ENCODE peak calls at places on chromosomes 16 and 17, in five cellular contexts. One of them, this sample, is unnamed.

GRCh38 chr17:35903451-35903850 is 23.3 kb upstream of the CCL5 start:
- DNase-seq in activated CD4-positive, CD25-positive, alpha-beta regulatory T cell: no peak
- DNase-seq in M059J: no peak
- DNase-seq in T-cell: no peak
- DNase-seq in AG10803: no peak
- DNase-seq in this sample: no peak

GRCh38 chr16:4706871-4707270 is 13.5 kb downstream of the NUDT16L1 start:
- DNase-seq in activated CD4-positive, CD25-positive, alpha-beta regulatory T cell: no peak
- DNase-seq in M059J: no peak
- DNase-seq in T-cell: no peak
- DNase-seq in AG10803: no peak
- DNase-seq in this sample: no peak

GRCh38 chr17:64614266-64615011 is 47.7 kb downstream of the SMURF2 start:
- DNase-seq in activated CD4-positive, CD25-positive, alpha-beta regulatory T cell: no peak
- DNase-seq in M059J: no peak
- DNase-seq in T-cell: no peak
- DNase-seq in AG10803: no peak
- DNase-seq in this sample: no peak

GRCh38 chr16:9092963-9093477 is 1.6 kb downstream of the HAPSTR1 start:
- DNase-seq in activated CD4-positive, CD25-positive, alpha-beta regulatory T cell: peak
- DNase-seq in M059J: peak
- DNase-seq in T-cell: peak
- DNase-seq in AG10803: no peak
- DNase-seq in this sample: peak

GRCh38 chr17:47789611-47790520 is 31.7 kb downstream of the OSBPL7 start:
- DNase-seq in activated CD4-positive, CD25-positive, alpha-beta regulatory T cell: no peak
- DNase-seq in M059J: peak
- DNase-seq in T-cell: peak
- DNase-seq in AG10803: peak
- DNase-seq in this sample: peak

GRCh38 chr16:53599548-53599947 is 96.5 kb upstream of the AKTIP start:
- DNase-seq in activated CD4-positive, CD25-positive, alpha-beta regulatory T cell: no peak
- DNase-seq in M059J: no peak
- DNase-seq in T-cell: no peak
- DNase-seq in AG10803: no peak
- DNase-seq in this sample: no peak

GRCh38 chr17:76683921-76684745 is 26.6 kb downstream of the MXRA7 start:
- DNase-seq in activated CD4-positive, CD25-positive, alpha-beta regulatory T cell: no peak
- DNase-seq in M059J: no peak
- DNase-seq in T-cell: no peak
- DNase-seq in AG10803: no peak
- DNase-seq in this sample: no peak

GRCh38 chr17:8481089-8481488 is 45.4 kb downstream of the NDEL1 start:
- DNase-seq in activated CD4-positive, CD25-positive, alpha-beta regulatory T cell: no peak
- DNase-seq in M059J: no peak
- DNase-seq in T-cell: no peak
- DNase-seq in AG10803: no peak
- DNase-seq in this sample: no peak

GRCh38 chr17:12041316-12041715 is 20.6 kb downstream of the MAP2K4 start:
- DNase-seq in activated CD4-positive, CD25-positive, alpha-beta regulatory T cell: no peak
- DNase-seq in M059J: peak
- DNase-seq in T-cell: no peak
- DNase-seq in AG10803: peak
- DNase-seq in this sample: no peak

GRCh38 chr16:29806641-29807425 is 504 bp downstream of the MAZ start:
- DNase-seq in activated CD4-positive, CD25-positive, alpha-beta regulatory T cell: peak
- DNase-seq in M059J: peak
- DNase-seq in T-cell: no peak
- DNase-seq in AG10803: no peak
- DNase-seq in this sample: peak

GRCh38 chr16:85393674-85394510 is 219.2 kb upstream of the GSE1 start:
- DNase-seq in activated CD4-positive, CD25-positive, alpha-beta regulatory T cell: peak
- DNase-seq in M059J: no peak
- DNase-seq in T-cell: peak
- DNase-seq in AG10803: peak
- DNase-seq in this sample: peak

GRCh38 chr17:65323055-65323454 is 185.9 kb downstream of the RGS9 start:
- DNase-seq in activated CD4-positive, CD25-positive, alpha-beta regulatory T cell: no peak
- DNase-seq in M059J: no peak
- DNase-seq in T-cell: no peak
- DNase-seq in AG10803: no peak
- DNase-seq in this sample: no peak

GRCh38 chr17:36534117-36534880 is at the start of gene MYO19:
- DNase-seq in activated CD4-positive, CD25-positive, alpha-beta regulatory T cell: peak
- DNase-seq in M059J: peak
- DNase-seq in T-cell: peak
- DNase-seq in AG10803: peak
- DNase-seq in this sample: peak

This sample was measured in erythroblast.